ENCODE peak calls at places on chromosome 9, in ten cellular contexts. One of them, this sample, is unnamed. For H3K4me1, the result is how much of the 10 kb centered on the place peaks cover.

GRCh38 chr9:34272146-34272545 is 56.9 kb downstream of the KIF24 start:
- DNase-seq in uterus: no peak
- DNase-seq in A549: no peak
- DNase-seq in CD8-positive, alpha-beta T cell: no peak
- DNase-seq in left ventricle myocardium inferior: no peak
- DNase-seq in neuronal stem cell: no peak
- DNase-seq in aorta: no peak
- DNase-seq in K562: no peak
- DNase-seq in kidney: no peak
- DNase-seq in heart right ventricle: no peak
- DNase-seq in this sample: peak

GRCh38 chr9:71936066-71936465 is 24.6 kb downstream of the C9orf85 start:
- DNase-seq in heart right ventricle: no peak
- DNase-seq in aorta: no peak
- DNase-seq in uterus: no peak
- DNase-seq in left ventricle myocardium inferior: no peak
- DNase-seq in K562: no peak
- DNase-seq in kidney: no peak
- DNase-seq in CD8-positive, alpha-beta T cell: no peak
- DNase-seq in A549: no peak
- DNase-seq in neuronal stem cell: no peak
- DNase-seq in this sample: no peak

GRCh38 chr9:114900937-114901802 is 29.2 kb downstream of the TNFSF8 start:
- DNase-seq in heart right ventricle: no peak
- DNase-seq in left ventricle myocardium inferior: no peak
- DNase-seq in aorta: no peak
- DNase-seq in uterus: no peak
- DNase-seq in CD8-positive, alpha-beta T cell: no peak
- DNase-seq in A549: no peak
- DNase-seq in neuronal stem cell: no peak
- DNase-seq in K562: no peak
- DNase-seq in kidney: no peak
- DNase-seq in this sample: no peak

GRCh38 chr9:134219721-134220060 is 55.3 kb upstream of the RNU6ATAC start:
- DNase-seq in A549: no peak
- DNase-seq in heart right ventricle: no peak
- DNase-seq in neuronal stem cell: no peak
- DNase-seq in left ventricle myocardium inferior: no peak
- DNase-seq in CD8-positive, alpha-beta T cell: no peak
- DNase-seq in aorta: peak
- DNase-seq in kidney: peak
- DNase-seq in K562: no peak
- DNase-seq in uterus: no peak
- DNase-seq in this sample: no peak

GRCh38 chr9:68873179-68873578 is 140.7 kb downstream of the PRKACG start:
- DNase-seq in CD8-positive, alpha-beta T cell: no peak
- DNase-seq in neuronal stem cell: no peak
- DNase-seq in aorta: no peak
- DNase-seq in left ventricle myocardium inferior: no peak
- DNase-seq in kidney: no peak
- DNase-seq in A549: no peak
- DNase-seq in uterus: no peak
- DNase-seq in K562: no peak
- DNase-seq in heart right ventricle: no peak
- DNase-seq in this sample: no peak

GRCh38 chr9:129027685-129028191 is 393 bp downstream of the SH3GLB2 start:
- DNase-seq in K562: no peak
- DNase-seq in uterus: peak
- DNase-seq in kidney: peak
- DNase-seq in left ventricle myocardium inferior: peak
- DNase-seq in neuronal stem cell: peak
- DNase-seq in aorta: peak
- DNase-seq in A549: peak
- DNase-seq in heart right ventricle: peak
- DNase-seq in CD8-positive, alpha-beta T cell: no peak
- DNase-seq in this sample: no peak

GRCh38 chr9:123639743-123640142 is 283.7 kb downstream of the CRB2 start:
- DNase-seq in K562: no peak
- DNase-seq in aorta: no peak
- DNase-seq in kidney: no peak
- DNase-seq in uterus: no peak
- DNase-seq in heart right ventricle: no peak
- DNase-seq in A549: no peak
- DNase-seq in CD8-positive, alpha-beta T cell: no peak
- DNase-seq in left ventricle myocardium inferior: no peak
- DNase-seq in neuronal stem cell: no peak
- DNase-seq in this sample: no peak

GRCh38 chr9:131987232-131987631 is 92.4 kb downstream of the MED27 start:
- DNase-seq in neuronal stem cell: no peak
- DNase-seq in uterus: no peak
- DNase-seq in left ventricle myocardium inferior: no peak
- DNase-seq in K562: no peak
- DNase-seq in A549: no peak
- DNase-seq in kidney: no peak
- DNase-seq in heart right ventricle: no peak
- DNase-seq in aorta: no peak
- DNase-seq in CD8-positive, alpha-beta T cell: no peak
- DNase-seq in this sample: no peak

GRCh38 chr9:116555556-116556180 is 131.4 kb upstream of the TRIM32 start:
- DNase-seq in neuronal stem cell: no peak
- DNase-seq in left ventricle myocardium inferior: no peak
- DNase-seq in kidney: no peak
- DNase-seq in aorta: no peak
- DNase-seq in heart right ventricle: no peak
- DNase-seq in K562: no peak
- DNase-seq in A549: no peak
- DNase-seq in uterus: no peak
- DNase-seq in CD8-positive, alpha-beta T cell: no peak
- DNase-seq in this sample: no peak
- H3K4me3 ChIP-seq in neuronal stem cell: no peak
- H3K4me3 ChIP-seq in left ventricle myocardium inferior: no peak
- H3K4me3 ChIP-seq in kidney: no peak
- H3K4me3 ChIP-seq in aorta: no peak
- H3K4me3 ChIP-seq in heart right ventricle: no peak
- H3K4me3 ChIP-seq in K562: no peak
- H3K4me3 ChIP-seq in A549: no peak
- H3K4me3 ChIP-seq in uterus: no peak
- H3K4me3 ChIP-seq in CD8-positive, alpha-beta T cell: no peak
- H3K4me3 ChIP-seq in this sample: no peak

DNA sequence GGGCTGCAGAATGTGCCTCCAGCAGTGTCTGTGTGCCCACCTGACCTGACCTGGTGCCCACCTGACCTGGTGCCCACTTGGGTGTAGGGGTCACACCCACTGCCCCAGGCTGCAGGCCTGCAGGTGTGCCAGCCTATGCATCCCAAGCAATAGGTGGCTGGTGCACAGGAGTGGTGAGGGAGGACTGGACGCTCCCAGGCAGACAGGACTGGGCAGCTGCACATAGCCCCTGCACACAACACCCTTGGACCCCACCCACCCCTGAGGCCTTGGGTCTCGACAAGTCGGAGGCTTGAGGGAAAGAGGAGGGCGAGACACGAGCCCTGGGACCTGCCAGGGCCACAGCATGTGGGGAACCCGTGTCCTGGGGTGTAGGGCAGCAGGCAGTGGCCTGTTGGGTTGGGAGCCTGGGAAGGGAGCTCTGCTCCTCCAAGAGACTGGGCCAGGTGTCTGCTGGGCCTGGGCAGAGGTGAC is 10.8 kb upstream of the NRARP start:
- DNase-seq in kidney: peak
- DNase-seq in heart right ventricle: no peak
- DNase-seq in neuronal stem cell: no peak
- DNase-seq in left ventricle myocardium inferior: peak
- DNase-seq in CD8-positive, alpha-beta T cell: no peak
- DNase-seq in aorta: peak
- DNase-seq in uterus: no peak
- DNase-seq in A549: no peak
- DNase-seq in K562: no peak
- DNase-seq in this sample: no peak
- H3K4me1 ChIP-seq in kidney: under half
- H3K4me1 ChIP-seq in heart right ventricle: under half
- H3K4me1 ChIP-seq in neuronal stem cell: under half
- H3K4me1 ChIP-seq in left ventricle myocardium inferior: under half
- H3K4me1 ChIP-seq in CD8-positive, alpha-beta T cell: under half
- H3K4me1 ChIP-seq in aorta: under half
- H3K4me1 ChIP-seq in uterus: under half
- H3K4me1 ChIP-seq in A549: under half
- H3K4me1 ChIP-seq in K562: under half
- H3K4me1 ChIP-seq in this sample: under half

GRCh38 chr9:37468620-37469019 is 3.4 kb upstream of the ZBTB5 start:
- DNase-seq in K562: no peak
- DNase-seq in aorta: no peak
- DNase-seq in A549: no peak
- DNase-seq in CD8-positive, alpha-beta T cell: no peak
- DNase-seq in neuronal stem cell: no peak
- DNase-seq in kidney: no peak
- DNase-seq in heart right ventricle: no peak
- DNase-seq in uterus: no peak
- DNase-seq in left ventricle myocardium inferior: no peak
- DNase-seq in this sample: no peak

GRCh38 chr9:37464426-37465248 is 613 bp downstream of the ZBTB5 start:
- DNase-seq in heart right ventricle: peak
- DNase-seq in K562: no peak
- DNase-seq in uterus: peak
- DNase-seq in left ventricle myocardium inferior: peak
- DNase-seq in CD8-positive, alpha-beta T cell: peak
- DNase-seq in aorta: peak
- DNase-seq in neuronal stem cell: no peak
- DNase-seq in kidney: no peak
- DNase-seq in A549: peak
- DNase-seq in this sample: peak

GRCh38 chr9:37466037-37466709 is 923 bp upstream of the ZBTB5 start:
- DNase-seq in A549: peak
- DNase-seq in neuronal stem cell: peak
- DNase-seq in CD8-positive, alpha-beta T cell: no peak
- DNase-seq in left ventricle myocardium inferior: peak
- DNase-seq in aorta: peak
- DNase-seq in K562: peak
- DNase-seq in kidney: peak
- DNase-seq in heart right ventricle: peak
- DNase-seq in uterus: peak
- DNase-seq in this sample: peak

GRCh38 chr9:37465249-37466036 is at the start of gene ZBTB5:
- DNase-seq in aorta: peak
- DNase-seq in uterus: peak
- DNase-seq in kidney: peak
- DNase-seq in left ventricle myocardium inferior: peak
- DNase-seq in A549: peak
- DNase-seq in CD8-positive, alpha-beta T cell: peak
- DNase-seq in neuronal stem cell: peak
- DNase-seq in heart right ventricle: peak
- DNase-seq in K562: peak
- DNase-seq in this sample: peak

DNA sequence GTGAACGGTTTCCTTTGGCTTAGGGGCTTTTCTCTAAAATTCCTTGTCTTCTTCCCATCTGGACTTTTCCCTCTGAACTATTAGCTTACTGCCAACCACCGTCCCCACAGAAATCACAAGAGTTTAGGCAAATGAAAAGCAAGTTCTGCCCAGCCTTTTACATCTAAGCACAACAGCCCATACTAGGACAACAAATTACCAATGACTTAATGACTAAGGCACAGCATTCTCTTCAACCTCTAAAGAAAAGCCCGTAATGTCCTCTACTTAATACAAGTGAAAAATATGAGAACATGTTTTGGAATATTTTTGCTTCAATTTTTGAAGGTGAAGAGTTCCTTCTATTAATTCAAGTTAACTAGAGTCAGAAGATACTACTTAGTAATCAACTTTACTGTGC is 1.2 kb downstream of the ZBTB5 start:
- DNase-seq in A549: no peak
- DNase-seq in neuronal stem cell: no peak
- DNase-seq in CD8-positive, alpha-beta T cell: no peak
- DNase-seq in left ventricle myocardium inferior: no peak
- DNase-seq in aorta: no peak
- DNase-seq in uterus: no peak
- DNase-seq in K562: no peak
- DNase-seq in heart right ventricle: no peak
- DNase-seq in kidney: no peak
- DNase-seq in this sample: no peak
- H3K4me3 ChIP-seq in A549: peak
- H3K4me3 ChIP-seq in neuronal stem cell: peak
- H3K4me3 ChIP-seq in CD8-positive, alpha-beta T cell: peak
- H3K4me3 ChIP-seq in left ventricle myocardium inferior: peak
- H3K4me3 ChIP-seq in aorta: no peak
- H3K4me3 ChIP-seq in uterus: peak
- H3K4me3 ChIP-seq in K562: peak
- H3K4me3 ChIP-seq in heart right ventricle: peak
- H3K4me3 ChIP-seq in kidney: peak
- H3K4me3 ChIP-seq in this sample: peak

DNA sequence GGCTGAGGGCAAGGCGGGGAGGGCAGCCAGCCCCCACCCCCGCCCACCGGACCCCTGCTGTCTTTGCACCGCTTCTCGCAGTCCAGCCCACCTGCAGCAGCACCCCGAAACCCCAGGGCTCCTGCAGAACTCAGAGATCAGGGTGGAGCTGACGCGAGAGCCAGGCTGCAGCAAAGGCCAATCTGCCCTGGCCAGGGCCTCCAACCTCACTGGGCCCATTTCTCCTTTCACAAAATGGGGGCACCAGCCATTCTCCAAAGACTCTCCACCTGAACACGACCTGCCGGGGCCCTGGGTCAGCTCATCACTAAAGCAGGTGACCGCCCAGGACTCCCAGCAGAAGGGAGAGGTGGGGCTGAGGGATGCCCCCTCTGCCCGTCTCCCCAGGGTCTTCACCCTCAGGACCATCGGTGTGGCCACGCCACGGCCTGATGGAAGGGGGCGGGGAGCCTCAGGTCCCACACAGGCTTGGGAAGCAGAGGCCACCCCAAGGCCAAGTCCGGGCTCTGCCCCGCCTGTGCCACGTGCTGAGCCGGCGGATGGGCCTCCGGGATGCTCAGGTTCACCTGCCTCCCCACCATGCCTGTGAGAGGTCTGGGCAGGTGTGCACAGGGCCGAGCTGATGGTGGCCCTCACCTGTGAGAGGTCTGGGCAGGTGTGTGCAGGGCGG is 13.1 kb downstream of the NACC2 start:
- DNase-seq in K562: no peak
- DNase-seq in CD8-positive, alpha-beta T cell: no peak
- DNase-seq in A549: no peak
- DNase-seq in uterus: no peak
- DNase-seq in aorta: peak
- DNase-seq in left ventricle myocardium inferior: peak
- DNase-seq in neuronal stem cell: no peak
- DNase-seq in heart right ventricle: no peak
- DNase-seq in kidney: peak
- DNase-seq in this sample: no peak
- H3K4me1 ChIP-seq in K562: under half
- H3K4me1 ChIP-seq in CD8-positive, alpha-beta T cell: under half
- H3K4me1 ChIP-seq in A549: under half
- H3K4me1 ChIP-seq in uterus: under half
- H3K4me1 ChIP-seq in aorta: under half
- H3K4me1 ChIP-seq in left ventricle myocardium inferior: half or more
- H3K4me1 ChIP-seq in neuronal stem cell: under half
- H3K4me1 ChIP-seq in heart right ventricle: half or more
- H3K4me1 ChIP-seq in kidney: under half
- H3K4me1 ChIP-seq in this sample: under half

GRCh38 chr9:106920701-106921283 is 57.8 kb downstream of the ZNF462 start:
- DNase-seq in CD8-positive, alpha-beta T cell: no peak
- DNase-seq in left ventricle myocardium inferior: no peak
- DNase-seq in A549: no peak
- DNase-seq in uterus: no peak
- DNase-seq in neuronal stem cell: peak
- DNase-seq in heart right ventricle: peak
- DNase-seq in kidney: no peak
- DNase-seq in K562: no peak
- DNase-seq in aorta: no peak
- DNase-seq in this sample: no peak
- H3K4me3 ChIP-seq in CD8-positive, alpha-beta T cell: no peak
- H3K4me3 ChIP-seq in left ventricle myocardium inferior: peak
- H3K4me3 ChIP-seq in A549: no peak
- H3K4me3 ChIP-seq in uterus: no peak
- H3K4me3 ChIP-seq in neuronal stem cell: no peak
- H3K4me3 ChIP-seq in heart right ventricle: peak
- H3K4me3 ChIP-seq in kidney: peak
- H3K4me3 ChIP-seq in K562: no peak
- H3K4me3 ChIP-seq in aorta: no peak
- H3K4me3 ChIP-seq in this sample: peak

This sample was measured in A673.